ENCODE peak calls at places on chromosomes 2 and 18, in six cellular contexts. One of them, this sample, is unnamed.
A peak's percentile ranks its signal among the peaks of the same experiment; 100 is the strongest.

GRCh38 chr2:106974891-106975290 is 88.9 kb upstream of the ST6GAL2 start:
- DNase-seq in IMR-90: no peak
- DNase-seq in fibroblast of lung: no peak
- DNase-seq in spleen: no peak
- DNase-seq in Panc1: no peak
- DNase-seq in nephron progenitor cell: no peak
- DNase-seq in this sample: no peak

GRCh38 chr2:42214669-42215068 is 45.5 kb downstream of the EML4 start:
- DNase-seq in spleen: no peak
- DNase-seq in fibroblast of lung: peak; percentile 48
- DNase-seq in Panc1: no peak
- DNase-seq in IMR-90: peak; percentile 63
- DNase-seq in nephron progenitor cell: no peak
- DNase-seq in this sample: no peak

GRCh38 chr18:2482711-2483475 is 88.4 kb downstream of the METTL4 start:
- DNase-seq in IMR-90: no peak
- DNase-seq in spleen: no peak
- DNase-seq in fibroblast of lung: no peak
- DNase-seq in Panc1: no peak
- DNase-seq in nephron progenitor cell: no peak
- DNase-seq in this sample: no peak

GRCh38 chr2:210445116-210445707 is 31.3 kb downstream of the LANCL1 start:
- DNase-seq in fibroblast of lung: peak; percentile 14
- DNase-seq in IMR-90: peak; percentile 27
- DNase-seq in nephron progenitor cell: no peak
- DNase-seq in spleen: no peak
- DNase-seq in Panc1: no peak
- DNase-seq in this sample: no peak

GRCh38 chr2:20050104-20050711 is 1.2 kb downstream of the LAPTM4A start:
- DNase-seq in nephron progenitor cell: no peak
- DNase-seq in Panc1: no peak
- DNase-seq in IMR-90: peak; percentile 88
- DNase-seq in fibroblast of lung: peak; percentile 79
- DNase-seq in spleen: no peak
- DNase-seq in this sample: no peak

GRCh38 chr2:33477473-33478468 is 1.3 kb downstream of the RASGRP3 start:
- DNase-seq in Panc1: peak; percentile 60
- DNase-seq in nephron progenitor cell: no peak
- DNase-seq in IMR-90: no peak
- DNase-seq in fibroblast of lung: no peak
- DNase-seq in spleen: no peak
- DNase-seq in this sample: no peak

GRCh38 chr2:239544846-239545465 is 144.1 kb upstream of the HDAC4 start:
- DNase-seq in Panc1: no peak
- DNase-seq in fibroblast of lung: no peak
- DNase-seq in nephron progenitor cell: no peak
- DNase-seq in spleen: peak; percentile 71
- DNase-seq in IMR-90: no peak
- DNase-seq in this sample: no peak

GRCh38 chr2:240687045-240687740 is 4.5 kb upstream of the AQP12A start:
- DNase-seq in IMR-90: no peak
- DNase-seq in spleen: no peak
- DNase-seq in Panc1: no peak
- DNase-seq in nephron progenitor cell: peak; percentile 47
- DNase-seq in fibroblast of lung: no peak
- DNase-seq in this sample: no peak

GRCh38 chr18:2510416-2510815 is 60.9 kb downstream of the METTL4 start:
- DNase-seq in IMR-90: no peak
- DNase-seq in nephron progenitor cell: no peak
- DNase-seq in Panc1: no peak
- DNase-seq in fibroblast of lung: peak; percentile 61
- DNase-seq in spleen: no peak
- DNase-seq in this sample: no peak

GRCh38 chr2:24110660-24111303 is 12.4 kb downstream of the PFN4 start:
- DNase-seq in nephron progenitor cell: no peak
- DNase-seq in IMR-90: no peak
- DNase-seq in fibroblast of lung: no peak
- DNase-seq in Panc1: no peak
- DNase-seq in spleen: no peak
- DNase-seq in this sample: no peak

GRCh38 chr2:18149660-18150246 is 271.3 kb downstream of the KCNS3 start:
- DNase-seq in Panc1: peak; percentile 17
- DNase-seq in nephron progenitor cell: peak; percentile 10
- DNase-seq in IMR-90: peak; percentile 63
- DNase-seq in fibroblast of lung: peak; percentile 49
- DNase-seq in spleen: no peak
- DNase-seq in this sample: no peak

GRCh38 chr18:42082415-42083234 is 127.6 kb downstream of the PIK3C3 start:
- DNase-seq in fibroblast of lung: no peak
- DNase-seq in nephron progenitor cell: no peak
- DNase-seq in Panc1: no peak
- DNase-seq in spleen: no peak
- DNase-seq in IMR-90: no peak
- DNase-seq in this sample: no peak

GRCh38 chr18:42074704-42075103 is 119.7 kb downstream of the PIK3C3 start:
- DNase-seq in nephron progenitor cell: no peak
- DNase-seq in IMR-90: no peak
- DNase-seq in Panc1: no peak
- DNase-seq in fibroblast of lung: no peak
- DNase-seq in spleen: no peak
- DNase-seq in this sample: no peak

GRCh38 chr18:42078711-42079110 is 123.7 kb downstream of the PIK3C3 start:
- DNase-seq in nephron progenitor cell: no peak
- DNase-seq in IMR-90: peak; percentile 64
- DNase-seq in fibroblast of lung: peak; percentile 55
- DNase-seq in spleen: no peak
- DNase-seq in Panc1: no peak
- DNase-seq in this sample: no peak
- TF ChIP-seq CTCF in nephron progenitor cell: no peak
- TF ChIP-seq CTCF in IMR-90: no peak
- TF ChIP-seq CTCF in fibroblast of lung: no peak
- TF ChIP-seq CTCF in spleen: no peak
- TF ChIP-seq CTCF in Panc1: no peak
- TF ChIP-seq CTCF in this sample: no peak

GRCh38 chr2:59932341-59932740 is 621.1 kb downstream of the BCL11A start:
- DNase-seq in fibroblast of lung: no peak
- DNase-seq in nephron progenitor cell: no peak
- DNase-seq in Panc1: no peak
- DNase-seq in spleen: no peak
- DNase-seq in IMR-90: no peak
- DNase-seq in this sample: no peak
- TF ChIP-seq CTCF in fibroblast of lung: no peak
- TF ChIP-seq CTCF in nephron progenitor cell: no peak
- TF ChIP-seq CTCF in Panc1: peak; percentile 7
- TF ChIP-seq CTCF in spleen: no peak
- TF ChIP-seq CTCF in IMR-90: no peak
- TF ChIP-seq CTCF in this sample: no peak

GRCh38 chr2:229974271-229974670 is 52.0 kb downstream of the FBXO36 start:
- DNase-seq in IMR-90: peak; percentile 78
- DNase-seq in fibroblast of lung: peak; percentile 80
- DNase-seq in spleen: no peak
- DNase-seq in Panc1: no peak
- DNase-seq in nephron progenitor cell: no peak
- DNase-seq in this sample: no peak
- TF ChIP-seq CTCF in IMR-90: peak; percentile 38
- TF ChIP-seq CTCF in fibroblast of lung: peak; percentile 31
- TF ChIP-seq CTCF in spleen: no peak
- TF ChIP-seq CTCF in Panc1: no peak
- TF ChIP-seq CTCF in nephron progenitor cell: no peak
- TF ChIP-seq CTCF in this sample: no peak

GRCh38 chr2:177056540-177056939 is 156.1 kb upstream of the HNRNPA3 start:
- DNase-seq in fibroblast of lung: no peak
- DNase-seq in Panc1: no peak
- DNase-seq in IMR-90: no peak
- DNase-seq in nephron progenitor cell: peak; percentile 5
- DNase-seq in spleen: no peak
- DNase-seq in this sample: peak; percentile 29
- TF ChIP-seq CTCF in fibroblast of lung: no peak
- TF ChIP-seq CTCF in Panc1: peak; percentile 40
- TF ChIP-seq CTCF in IMR-90: no peak
- TF ChIP-seq CTCF in nephron progenitor cell: peak; percentile 47
- TF ChIP-seq CTCF in spleen: no peak
- TF ChIP-seq CTCF in this sample: peak; percentile 25

GRCh38 chr2:40244251-40245010 is 207.5 kb downstream of the SLC8A1 start:
- DNase-seq in nephron progenitor cell: peak; percentile 27
- DNase-seq in IMR-90: peak; percentile 75
- DNase-seq in fibroblast of lung: peak; percentile 82
- DNase-seq in spleen: no peak
- DNase-seq in Panc1: peak; percentile 8
- DNase-seq in this sample: peak; percentile 53

GRCh38 chr2:40240067-40240466 is 211.8 kb downstream of the SLC8A1 start:
- DNase-seq in nephron progenitor cell: no peak
- DNase-seq in fibroblast of lung: peak; percentile 96
- DNase-seq in Panc1: no peak
- DNase-seq in spleen: no peak
- DNase-seq in IMR-90: peak; percentile 96
- DNase-seq in this sample: no peak

GRCh38 chr2:40248294-40248693 is 203.6 kb downstream of the SLC8A1 start:
- DNase-seq in Panc1: no peak
- DNase-seq in IMR-90: no peak
- DNase-seq in spleen: no peak
- DNase-seq in fibroblast of lung: no peak
- DNase-seq in nephron progenitor cell: no peak
- DNase-seq in this sample: no peak

GRCh38 chr2:40242315-40242714 is 209.6 kb downstream of the SLC8A1 start:
- DNase-seq in fibroblast of lung: no peak
- DNase-seq in nephron progenitor cell: no peak
- DNase-seq in IMR-90: no peak
- DNase-seq in Panc1: no peak
- DNase-seq in spleen: no peak
- DNase-seq in this sample: no peak

GRCh38 chr2:40243581-40243980 is 208.3 kb downstream of the SLC8A1 start:
- DNase-seq in IMR-90: peak; percentile 91
- DNase-seq in fibroblast of lung: peak; percentile 93
- DNase-seq in spleen: no peak
- DNase-seq in Panc1: no peak
- DNase-seq in nephron progenitor cell: no peak
- DNase-seq in this sample: no peak
- TF ChIP-seq CTCF in IMR-90: no peak
- TF ChIP-seq CTCF in fibroblast of lung: no peak
- TF ChIP-seq CTCF in spleen: no peak
- TF ChIP-seq CTCF in Panc1: no peak
- TF ChIP-seq CTCF in nephron progenitor cell: no peak
- TF ChIP-seq CTCF in this sample: no peak

DNA sequence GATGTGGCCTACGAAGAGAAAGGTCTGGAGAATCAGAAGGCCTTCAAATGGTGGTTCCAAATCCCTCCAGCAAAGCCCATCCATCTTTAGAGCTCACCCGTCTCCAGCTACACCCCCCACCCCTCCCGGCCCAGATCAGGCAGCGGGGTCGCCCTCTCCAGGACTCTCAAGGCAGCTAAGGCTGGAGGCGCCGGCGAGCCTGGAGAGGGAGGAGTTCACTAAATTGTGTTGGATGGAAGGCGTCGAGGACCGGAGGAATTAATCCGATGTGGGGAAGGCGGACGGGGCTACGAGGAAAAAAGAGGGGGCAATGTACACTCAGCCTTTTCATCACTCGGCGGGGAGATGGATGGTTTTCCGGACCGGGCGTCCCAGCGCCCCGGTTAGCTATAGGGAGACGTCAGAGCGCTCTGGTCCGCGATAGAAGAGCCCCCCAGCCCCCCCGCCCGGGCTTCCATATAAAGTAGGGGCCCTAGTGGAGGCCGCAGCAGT is at the start of gene GRP:
- DNase-seq in IMR-90: no peak
- DNase-seq in nephron progenitor cell: peak; percentile 23
- DNase-seq in spleen: no peak
- DNase-seq in Panc1: no peak
- DNase-seq in fibroblast of lung: no peak
- DNase-seq in this sample: no peak
- TF ChIP-seq CTCF in IMR-90: no peak
- TF ChIP-seq CTCF in nephron progenitor cell: no peak
- TF ChIP-seq CTCF in spleen: no peak
- TF ChIP-seq CTCF in Panc1: no peak
- TF ChIP-seq CTCF in fibroblast of lung: no peak
- TF ChIP-seq CTCF in this sample: no peak

DNA sequence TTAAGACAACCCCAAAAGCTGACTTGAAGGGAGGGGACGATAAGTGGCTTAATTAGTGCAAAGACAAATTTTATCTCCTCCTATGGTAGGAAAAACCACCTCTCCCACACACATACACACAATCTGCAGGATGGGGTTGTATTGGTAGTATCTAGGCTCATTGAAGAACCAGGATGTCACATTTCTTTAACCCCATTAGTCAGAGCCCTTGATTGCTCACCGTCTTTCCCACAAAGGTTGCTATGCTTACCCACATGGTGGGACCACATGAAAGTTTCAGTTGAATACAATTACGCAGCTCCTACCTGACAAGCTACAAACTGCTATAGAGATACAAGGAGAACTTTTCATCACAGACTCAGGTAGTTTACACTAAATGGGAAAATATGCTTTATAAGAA is 765.0 kb upstream of the CELF4 start:
- DNase-seq in fibroblast of lung: no peak
- DNase-seq in IMR-90: no peak
- DNase-seq in Panc1: no peak
- DNase-seq in spleen: no peak
- DNase-seq in nephron progenitor cell: no peak
- DNase-seq in this sample: no peak
- TF ChIP-seq CTCF in fibroblast of lung: no peak
- TF ChIP-seq CTCF in IMR-90: no peak
- TF ChIP-seq CTCF in Panc1: no peak
- TF ChIP-seq CTCF in spleen: no peak
- TF ChIP-seq CTCF in nephron progenitor cell: no peak
- TF ChIP-seq CTCF in this sample: no peak

GRCh38 chr2:15665067-15665942 is 73.6 kb downstream of the DDX1 start:
- DNase-seq in IMR-90: no peak
- DNase-seq in nephron progenitor cell: no peak
- DNase-seq in spleen: no peak
- DNase-seq in fibroblast of lung: no peak
- DNase-seq in Panc1: no peak
- DNase-seq in this sample: no peak
- TF ChIP-seq CTCF in IMR-90: no peak
- TF ChIP-seq CTCF in nephron progenitor cell: no peak
- TF ChIP-seq CTCF in spleen: no peak
- TF ChIP-seq CTCF in fibroblast of lung: no peak
- TF ChIP-seq CTCF in Panc1: no peak
- TF ChIP-seq CTCF in this sample: no peak

DNA sequence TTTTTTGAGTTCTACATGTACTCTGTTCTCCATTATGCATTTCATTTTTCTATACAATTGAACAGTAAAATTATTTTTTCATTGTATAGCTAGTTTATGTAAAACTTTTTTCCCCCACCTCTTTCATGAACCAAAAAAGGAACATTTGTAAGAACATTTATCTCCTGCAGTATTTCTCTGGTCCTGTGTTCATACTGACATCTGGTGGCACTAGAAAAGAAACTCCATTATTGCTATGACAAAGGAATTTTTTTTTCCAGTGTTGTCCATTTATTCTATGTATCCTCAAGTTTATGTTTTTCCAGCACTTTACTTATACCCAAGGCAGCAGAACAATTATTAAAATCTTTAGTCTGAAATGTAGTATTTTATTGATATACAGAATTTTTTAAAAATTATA is 27.4 kb upstream of the CHAC2 start:
- DNase-seq in fibroblast of lung: peak; percentile 50
- DNase-seq in IMR-90: peak; percentile 64
- DNase-seq in nephron progenitor cell: no peak
- DNase-seq in Panc1: no peak
- DNase-seq in spleen: no peak
- DNase-seq in this sample: no peak
- TF ChIP-seq CTCF in fibroblast of lung: peak; percentile 36
- TF ChIP-seq CTCF in IMR-90: peak; percentile 71
- TF ChIP-seq CTCF in nephron progenitor cell: peak; percentile 14
- TF ChIP-seq CTCF in Panc1: peak; percentile 56
- TF ChIP-seq CTCF in spleen: no peak
- TF ChIP-seq CTCF in this sample: no peak

GRCh38 chr2:220192994-220193753 is 565.7 kb downstream of the SLC4A3 start:
- DNase-seq in Panc1: no peak
- DNase-seq in nephron progenitor cell: no peak
- DNase-seq in fibroblast of lung: peak; percentile 56
- DNase-seq in IMR-90: peak; percentile 13
- DNase-seq in spleen: no peak
- DNase-seq in this sample: no peak
- TF ChIP-seq CTCF in Panc1: no peak
- TF ChIP-seq CTCF in nephron progenitor cell: no peak
- TF ChIP-seq CTCF in fibroblast of lung: no peak
- TF ChIP-seq CTCF in IMR-90: no peak
- TF ChIP-seq CTCF in spleen: no peak
- TF ChIP-seq CTCF in this sample: no peak

This sample was measured in endothelial cell.